ENCODE peak calls at places on chromosomes 3 and 15, in four cellular contexts. One of them, this sample, is unnamed.

GRCh38 chr3:172104471-172105072 is 65.2 kb downstream of the FNDC3B start:
- DNase-seq in stomach: no peak
- DNase-seq in ovary: no peak
- DNase-seq in K562: peak; percentile 59
- DNase-seq in this sample: no peak

GRCh38 chr3:10017636-10018292 is 8.5 kb upstream of the FANCD2 start:
- DNase-seq in ovary: no peak
- DNase-seq in stomach: no peak
- DNase-seq in K562: no peak
- DNase-seq in this sample: no peak

GRCh38 chr3:114439279-114439678 is 145.5 kb downstream of the TIGIT start:
- DNase-seq in ovary: no peak
- DNase-seq in K562: no peak
- DNase-seq in stomach: no peak
- DNase-seq in this sample: no peak

GRCh38 chr15:100764778-100765457 is 114.7 kb upstream of the ALDH1A3 start:
- DNase-seq in ovary: no peak
- DNase-seq in stomach: no peak
- DNase-seq in K562: no peak
- DNase-seq in this sample: no peak

GRCh38 chr3:156459434-156459833 is 95.5 kb downstream of the SSR3 start:
- DNase-seq in stomach: no peak
- DNase-seq in ovary: no peak
- DNase-seq in K562: no peak
- DNase-seq in this sample: no peak

GRCh38 chr3:174957581-174958001 is 98.5 kb downstream of the NAALADL2 start:
- DNase-seq in ovary: no peak
- DNase-seq in K562: no peak
- DNase-seq in stomach: no peak
- DNase-seq in this sample: no peak

GRCh38 chr3:55427739-55428138 is 59.4 kb downstream of the WNT5A start:
- DNase-seq in stomach: no peak
- DNase-seq in ovary: no peak
- DNase-seq in K562: no peak
- DNase-seq in this sample: no peak

GRCh38 chr3:58323795-58324674 is 8.7 kb upstream of the PXK start:
- DNase-seq in stomach: no peak
- DNase-seq in K562: peak; percentile 46
- DNase-seq in ovary: no peak
- DNase-seq in this sample: no peak

GRCh38 chr3:111227216-111227615 is 155.6 kb downstream of the NECTIN3 start:
- DNase-seq in K562: no peak
- DNase-seq in ovary: no peak
- DNase-seq in stomach: no peak
- DNase-seq in this sample: no peak

GRCh38 chr15:32981536-32981935 is 213.0 kb downstream of the FMN1 start:
- DNase-seq in K562: no peak
- DNase-seq in ovary: no peak
- DNase-seq in stomach: no peak
- DNase-seq in this sample: no peak

GRCh38 chr3:17069754-17070153 is 185.0 kb downstream of the PLCL2 start:
- DNase-seq in K562: no peak
- DNase-seq in ovary: no peak
- DNase-seq in stomach: no peak
- DNase-seq in this sample: no peak

GRCh38 chr3:859135-859534 is 233.7 kb upstream of the CNTN6 start:
- DNase-seq in stomach: no peak
- DNase-seq in K562: no peak
- DNase-seq in ovary: no peak
- DNase-seq in this sample: no peak

DNA sequence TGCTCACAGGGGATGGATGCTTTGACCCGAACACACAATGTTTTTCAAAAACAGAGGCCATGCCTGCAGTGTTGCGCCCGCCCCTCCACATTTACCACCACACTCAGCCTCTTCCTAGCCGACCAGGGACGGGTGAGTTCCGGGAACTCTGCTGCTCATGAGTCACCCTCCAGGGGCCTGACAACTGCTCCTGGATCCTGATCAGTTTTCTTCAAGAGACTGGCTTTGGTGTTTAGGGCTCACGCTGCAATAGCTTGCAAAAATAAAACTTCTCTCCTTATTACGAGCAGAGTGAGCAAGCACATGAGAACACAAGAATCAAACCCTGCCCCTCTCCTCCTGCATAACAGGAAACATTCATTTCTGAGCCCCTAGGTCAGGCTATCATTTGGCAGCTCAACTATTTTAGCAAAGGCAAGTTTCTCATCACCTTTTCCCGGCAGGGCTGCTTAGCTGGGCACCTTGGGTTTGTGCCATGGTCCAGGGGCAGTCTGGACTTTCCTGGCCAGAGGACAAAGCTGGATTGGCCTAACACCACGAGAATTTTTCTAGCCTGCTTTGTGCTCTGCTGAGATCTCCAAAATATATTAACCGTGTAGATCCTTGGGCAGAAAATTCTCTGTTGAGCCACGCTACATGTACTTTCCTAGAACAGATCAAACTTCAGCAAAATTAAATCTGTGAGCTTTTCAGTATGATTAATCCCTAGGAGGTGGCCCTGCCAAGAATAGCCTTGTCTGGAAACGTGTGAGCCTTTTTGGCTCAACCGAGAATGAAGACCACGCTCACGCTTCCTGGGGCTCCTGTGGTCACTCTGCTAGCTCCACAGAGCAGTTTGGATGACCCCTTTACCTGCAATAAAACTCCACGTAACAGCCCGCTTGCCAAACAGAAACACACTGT is 52.7 kb upstream of the SPATA12 start:
- DNase-seq in stomach: peak; percentile 56
- DNase-seq in ovary: peak; percentile 75
- DNase-seq in K562: peak; percentile 79
- DNase-seq in this sample: peak; percentile 61
- TF ChIP-seq EP300 in stomach: no peak
- TF ChIP-seq EP300 in ovary: peak; percentile 76
- TF ChIP-seq EP300 in K562: no peak
- TF ChIP-seq EP300 in this sample: no peak

GRCh38 chr3:13133011-13133410 is 59.8 kb upstream of the IQSEC1 start:
- DNase-seq in K562: no peak
- DNase-seq in ovary: no peak
- DNase-seq in stomach: no peak
- DNase-seq in this sample: no peak

GRCh38 chr3:13133471-13133981 is 60.3 kb upstream of the IQSEC1 start:
- DNase-seq in stomach: peak; percentile 18
- DNase-seq in K562: no peak
- DNase-seq in ovary: no peak
- DNase-seq in this sample: no peak

GRCh38 chr3:13134879-13135206 is 61.6 kb upstream of the IQSEC1 start:
- DNase-seq in K562: no peak
- DNase-seq in stomach: peak; percentile 17
- DNase-seq in ovary: no peak
- DNase-seq in this sample: no peak

GRCh38 chr3:13135251-13135810 is 62.1 kb upstream of the IQSEC1 start:
- DNase-seq in ovary: no peak
- DNase-seq in stomach: peak; percentile 24
- DNase-seq in K562: no peak
- DNase-seq in this sample: no peak

GRCh38 chr3:13134166-13134878 is 61.1 kb upstream of the IQSEC1 start:
- DNase-seq in stomach: peak; percentile 20
- DNase-seq in K562: no peak
- DNase-seq in ovary: no peak
- DNase-seq in this sample: no peak
- H3K27me3 ChIP-seq in stomach: peaks cover 24% of the 10 kb centered on the region
- H3K27me3 ChIP-seq in K562: peaks cover 70% of the 10 kb centered on the region
- H3K27me3 ChIP-seq in ovary: no peaks in the 10 kb centered on the region
- H3K27me3 ChIP-seq in this sample: no peaks in the 10 kb centered on the region

GRCh38 chr15:92953997-92954396 is 53.9 kb downstream of the CHD2 start:
- DNase-seq in stomach: no peak
- DNase-seq in ovary: no peak
- DNase-seq in K562: no peak
- DNase-seq in this sample: no peak

GRCh38 chr15:92952451-92952850 is 52.3 kb downstream of the CHD2 start:
- DNase-seq in K562: no peak
- DNase-seq in stomach: no peak
- DNase-seq in ovary: no peak
- DNase-seq in this sample: no peak

GRCh38 chr15:92951800-92952199 is 51.7 kb downstream of the CHD2 start:
- DNase-seq in K562: no peak
- DNase-seq in ovary: no peak
- DNase-seq in stomach: no peak
- DNase-seq in this sample: no peak

GRCh38 chr15:92954578-92954977 is 54.5 kb downstream of the CHD2 start:
- DNase-seq in stomach: no peak
- DNase-seq in ovary: no peak
- DNase-seq in K562: peak; percentile 47
- DNase-seq in this sample: no peak

GRCh38 chr15:92953569-92953968 is 53.4 kb downstream of the CHD2 start:
- DNase-seq in K562: no peak
- DNase-seq in stomach: no peak
- DNase-seq in ovary: no peak
- DNase-seq in this sample: no peak
- H3K36me3 ChIP-seq in K562: peaks cover 92% of the 10 kb centered on the region
- H3K36me3 ChIP-seq in stomach: peaks cover 99% of the 10 kb centered on the region
- H3K36me3 ChIP-seq in ovary: no peaks in the 10 kb centered on the region
- H3K36me3 ChIP-seq in this sample: peaks cover 96% of the 10 kb centered on the region

DNA sequence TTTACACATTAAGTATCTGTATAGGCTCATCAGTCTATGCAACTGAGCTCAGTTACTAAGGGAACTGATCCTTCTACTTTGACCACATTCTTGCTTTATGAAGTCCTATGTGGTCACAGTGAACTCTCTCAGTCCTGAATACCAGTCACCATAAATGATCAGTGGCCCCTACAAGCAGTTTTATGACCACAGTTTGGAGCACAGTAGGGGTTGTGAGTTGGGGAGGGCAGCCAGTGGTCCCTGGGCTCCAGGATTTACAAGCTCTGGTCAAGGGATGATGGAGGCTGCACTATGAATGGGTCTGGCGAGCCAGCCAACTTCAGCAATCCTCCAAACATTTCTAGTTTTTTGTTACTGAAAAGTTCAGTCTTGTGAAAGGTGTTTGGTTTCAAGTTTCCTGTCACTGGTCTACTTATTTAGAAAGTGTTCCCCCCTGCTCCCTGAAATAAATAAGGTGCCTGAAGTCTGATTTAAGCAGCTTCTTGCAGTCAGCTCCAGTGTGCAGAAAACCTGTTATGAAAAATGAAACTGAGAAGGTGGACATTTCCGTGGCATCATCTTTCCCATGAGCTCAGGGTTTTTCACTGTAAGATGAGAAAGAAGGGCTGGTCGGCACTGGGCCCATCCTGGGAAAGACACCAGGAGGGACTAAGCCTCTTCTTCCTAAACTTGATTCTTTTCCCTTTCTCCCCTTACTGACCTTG is 75.4 kb downstream of the DAPK2 start:
- DNase-seq in stomach: no peak
- DNase-seq in ovary: no peak
- DNase-seq in K562: no peak
- DNase-seq in this sample: no peak
- TF ChIP-seq EP300 in stomach: no peak
- TF ChIP-seq EP300 in ovary: no peak
- TF ChIP-seq EP300 in K562: no peak
- TF ChIP-seq EP300 in this sample: no peak

GRCh38 chr15:52778457-52778856 is 11.7 kb downstream of the ONECUT1 start:
- DNase-seq in ovary: no peak
- DNase-seq in stomach: no peak
- DNase-seq in K562: no peak
- DNase-seq in this sample: no peak
- H3K27me3 ChIP-seq in ovary: no peaks in the 10 kb centered on the region
- H3K27me3 ChIP-seq in stomach: peaks cover 100% of the 10 kb centered on the region
- H3K27me3 ChIP-seq in K562: no peaks in the 10 kb centered on the region
- H3K27me3 ChIP-seq in this sample: no peaks in the 10 kb centered on the region

DNA sequence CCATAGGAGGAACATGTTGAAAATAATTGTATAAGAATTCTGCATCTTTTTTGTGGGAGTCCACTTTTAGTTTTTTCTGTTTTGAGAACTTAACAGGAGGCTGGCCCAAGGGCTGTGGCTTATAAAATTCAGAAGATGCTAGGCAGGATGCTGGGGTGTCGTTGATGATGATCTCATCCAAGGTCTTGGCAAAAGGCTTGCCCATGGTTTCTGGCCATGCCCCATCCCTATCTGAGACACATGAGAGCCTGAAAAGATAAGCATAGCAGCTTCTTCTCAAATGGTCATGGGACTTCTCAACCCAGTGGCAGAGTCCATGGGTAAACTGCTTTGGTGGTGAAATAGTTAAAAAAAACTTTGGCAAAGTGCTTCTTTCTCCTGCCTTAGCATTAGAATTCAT is 35.2 kb downstream of the CMSS1 start:
- DNase-seq in stomach: no peak
- DNase-seq in ovary: no peak
- DNase-seq in K562: no peak
- DNase-seq in this sample: no peak
- H3K36me3 ChIP-seq in stomach: peaks cover 8% of the 10 kb centered on the region
- H3K36me3 ChIP-seq in ovary: no peaks in the 10 kb centered on the region
- H3K36me3 ChIP-seq in K562: peaks cover 2% of the 10 kb centered on the region
- H3K36me3 ChIP-seq in this sample: peaks cover 13% of the 10 kb centered on the region

DNA sequence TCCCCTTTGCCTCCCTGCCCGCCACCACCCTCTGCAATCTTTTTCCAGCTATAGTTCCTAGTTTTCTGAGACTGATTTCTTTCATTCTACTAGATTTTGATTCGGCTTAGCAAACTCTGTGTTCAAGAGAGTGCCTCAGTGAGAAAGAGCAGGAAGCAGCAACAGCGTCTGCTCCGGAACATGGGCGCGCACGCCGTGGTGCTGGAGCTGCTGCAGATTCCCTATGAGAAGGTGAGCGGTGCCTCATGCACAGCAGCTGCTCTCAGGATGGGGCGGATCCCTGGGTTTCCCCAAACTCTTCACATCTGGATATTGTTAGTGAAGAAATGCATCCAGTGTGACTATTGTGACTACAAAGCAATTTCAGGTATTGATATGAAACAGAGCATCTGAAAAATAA is 191.8 kb downstream of the ITPR1 start:
- DNase-seq in stomach: no peak
- DNase-seq in ovary: no peak
- DNase-seq in K562: no peak
- DNase-seq in this sample: no peak
- TF ChIP-seq EP300 in stomach: no peak
- TF ChIP-seq EP300 in ovary: no peak
- TF ChIP-seq EP300 in K562: no peak
- TF ChIP-seq EP300 in this sample: no peak